ENCODE peak calls at places on chromosomes 12 and 14, in five cellular contexts. One of them, this sample, is unnamed.
A peak's percentile ranks its signal among the peaks of the same experiment; 100 is the strongest.

GRCh38 chr12:29212682-29213397 is 63.8 kb downstream of the FAR2 start:
- DNase-seq in ELF-1: no peak
- DNase-seq in putamen: no peak
- DNase-seq in activated naive CD4-positive, alpha-beta T cell treated with anti-CD3 and anti-CD28 coated beads, Interleukin-2, amount 50 U/mL, for 16 hours: no peak
- DNase-seq in cardiac muscle cell: no peak
- DNase-seq in this sample: no peak

GRCh38 chr12:116659771-116660481 is 77.9 kb downstream of the SPRING1 start:
- DNase-seq in cardiac muscle cell: no peak
- DNase-seq in activated naive CD4-positive, alpha-beta T cell treated with anti-CD3 and anti-CD28 coated beads, Interleukin-2, amount 50 U/mL, for 16 hours: no peak
- DNase-seq in ELF-1: peak; percentile 48
- DNase-seq in putamen: no peak
- DNase-seq in this sample: no peak

GRCh38 chr12:642633-643477 is 20.4 kb downstream of the NINJ2 start:
- DNase-seq in putamen: peak; percentile 72
- DNase-seq in cardiac muscle cell: peak; percentile 69
- DNase-seq in ELF-1: peak; percentile 85
- DNase-seq in activated naive CD4-positive, alpha-beta T cell treated with anti-CD3 and anti-CD28 coated beads, Interleukin-2, amount 50 U/mL, for 16 hours: peak; percentile 60
- DNase-seq in this sample: no peak

GRCh38 chr12:110689002-110689600 is at the start of gene HVCN1:
- DNase-seq in cardiac muscle cell: peak; percentile 54
- DNase-seq in putamen: no peak
- DNase-seq in activated naive CD4-positive, alpha-beta T cell treated with anti-CD3 and anti-CD28 coated beads, Interleukin-2, amount 50 U/mL, for 16 hours: peak; percentile 31
- DNase-seq in ELF-1: no peak
- DNase-seq in this sample: no peak

GRCh38 chr12:20446836-20447235 is 78.5 kb downstream of the PDE3A start:
- DNase-seq in putamen: no peak
- DNase-seq in ELF-1: no peak
- DNase-seq in activated naive CD4-positive, alpha-beta T cell treated with anti-CD3 and anti-CD28 coated beads, Interleukin-2, amount 50 U/mL, for 16 hours: no peak
- DNase-seq in cardiac muscle cell: no peak
- DNase-seq in this sample: no peak

GRCh38 chr14:44961151-44961729 is 507 bp downstream of the KLHL28 start:
- DNase-seq in activated naive CD4-positive, alpha-beta T cell treated with anti-CD3 and anti-CD28 coated beads, Interleukin-2, amount 50 U/mL, for 16 hours: peak; percentile 61
- DNase-seq in putamen: peak; percentile 58
- DNase-seq in cardiac muscle cell: peak; percentile 78
- DNase-seq in ELF-1: peak; percentile 26
- DNase-seq in this sample: peak; percentile 71

GRCh38 chr14:69559581-69560011 is 15.1 kb downstream of the CCDC177 start:
- DNase-seq in activated naive CD4-positive, alpha-beta T cell treated with anti-CD3 and anti-CD28 coated beads, Interleukin-2, amount 50 U/mL, for 16 hours: no peak
- DNase-seq in putamen: peak; percentile 30
- DNase-seq in ELF-1: peak; percentile 52
- DNase-seq in cardiac muscle cell: no peak
- DNase-seq in this sample: no peak

GRCh38 chr12:121577443-121578180 is 3.2 kb downstream of the KDM2B start:
- DNase-seq in cardiac muscle cell: peak; percentile 42
- DNase-seq in activated naive CD4-positive, alpha-beta T cell treated with anti-CD3 and anti-CD28 coated beads, Interleukin-2, amount 50 U/mL, for 16 hours: no peak
- DNase-seq in putamen: no peak
- DNase-seq in ELF-1: peak; percentile 72
- DNase-seq in this sample: no peak

GRCh38 chr12:116336542-116337065 is 59.1 kb upstream of the MED13L start:
- DNase-seq in cardiac muscle cell: no peak
- DNase-seq in putamen: no peak
- DNase-seq in ELF-1: no peak
- DNase-seq in activated naive CD4-positive, alpha-beta T cell treated with anti-CD3 and anti-CD28 coated beads, Interleukin-2, amount 50 U/mL, for 16 hours: no peak
- DNase-seq in this sample: no peak

GRCh38 chr12:46224401-46224800 is 44.4 kb downstream of the SLC38A1 start:
- DNase-seq in ELF-1: no peak
- DNase-seq in putamen: no peak
- DNase-seq in cardiac muscle cell: no peak
- DNase-seq in activated naive CD4-positive, alpha-beta T cell treated with anti-CD3 and anti-CD28 coated beads, Interleukin-2, amount 50 U/mL, for 16 hours: no peak
- DNase-seq in this sample: no peak

GRCh38 chr12:108327621-108328371 is 11.3 kb downstream of the CMKLR1 start:
- DNase-seq in putamen: no peak
- DNase-seq in activated naive CD4-positive, alpha-beta T cell treated with anti-CD3 and anti-CD28 coated beads, Interleukin-2, amount 50 U/mL, for 16 hours: no peak
- DNase-seq in ELF-1: no peak
- DNase-seq in cardiac muscle cell: no peak
- DNase-seq in this sample: no peak

GRCh38 chr14:76810953-76811400 is 1.7 kb downstream of the ANGEL1 start:
- DNase-seq in cardiac muscle cell: peak; percentile 19
- DNase-seq in ELF-1: peak; percentile 40
- DNase-seq in putamen: peak; percentile 58
- DNase-seq in activated naive CD4-positive, alpha-beta T cell treated with anti-CD3 and anti-CD28 coated beads, Interleukin-2, amount 50 U/mL, for 16 hours: no peak
- DNase-seq in this sample: peak; percentile 38

GRCh38 chr12:32301216-32301615 is 98.1 kb upstream of the FGD4 start:
- DNase-seq in activated naive CD4-positive, alpha-beta T cell treated with anti-CD3 and anti-CD28 coated beads, Interleukin-2, amount 50 U/mL, for 16 hours: no peak
- DNase-seq in ELF-1: no peak
- DNase-seq in cardiac muscle cell: no peak
- DNase-seq in putamen: no peak
- DNase-seq in this sample: no peak

GRCh38 chr14:105430535-105430934 is 10.9 kb downstream of the MTA1 start:
- DNase-seq in putamen: no peak
- DNase-seq in ELF-1: no peak
- DNase-seq in cardiac muscle cell: no peak
- DNase-seq in activated naive CD4-positive, alpha-beta T cell treated with anti-CD3 and anti-CD28 coated beads, Interleukin-2, amount 50 U/mL, for 16 hours: no peak
- DNase-seq in this sample: no peak

GRCh38 chr12:116959845-116960514 is 49.2 kb downstream of the FBXW8 start:
- DNase-seq in ELF-1: no peak
- DNase-seq in putamen: peak; percentile 36
- DNase-seq in activated naive CD4-positive, alpha-beta T cell treated with anti-CD3 and anti-CD28 coated beads, Interleukin-2, amount 50 U/mL, for 16 hours: peak; percentile 42
- DNase-seq in cardiac muscle cell: no peak
- DNase-seq in this sample: no peak